ENCODE peak calls at places on chromosomes 16 and 17, in seven cellular contexts. One of them, this sample, is unnamed.

GRCh38 chr17:15265131-15265530 is at the start of gene PMP22:
- DNase-seq in fibroblast of lung: no peak
- DNase-seq in heart right ventricle: peak; percentile 70
- DNase-seq in K562: no peak
- DNase-seq in lung: no peak
- DNase-seq in uterus: peak; percentile 52
- DNase-seq in IMR-90: no peak
- DNase-seq in this sample: peak; percentile 46

GRCh38 chr16:28186752-28187151 is 25.0 kb downstream of the XPO6 start:
- DNase-seq in fibroblast of lung: peak; percentile 49
- DNase-seq in heart right ventricle: no peak
- DNase-seq in K562: no peak
- DNase-seq in lung: no peak
- DNase-seq in uterus: no peak
- DNase-seq in IMR-90: peak; percentile 63
- DNase-seq in this sample: no peak

GRCh38 chr16:79188115-79188779 is 412.3 kb downstream of the MAF start:
- DNase-seq in fibroblast of lung: peak; percentile 2
- DNase-seq in heart right ventricle: no peak
- DNase-seq in K562: no peak
- DNase-seq in lung: no peak
- DNase-seq in uterus: no peak
- DNase-seq in IMR-90: no peak
- DNase-seq in this sample: no peak

GRCh38 chr17:8706431-8706830 is 38.2 kb downstream of the CCDC42 start:
- DNase-seq in fibroblast of lung: no peak
- DNase-seq in heart right ventricle: no peak
- DNase-seq in K562: no peak
- DNase-seq in lung: no peak
- DNase-seq in uterus: no peak
- DNase-seq in IMR-90: no peak
- DNase-seq in this sample: no peak

GRCh38 chr17:78278139-78278741 is 46.8 kb downstream of the TMEM235 start:
- DNase-seq in fibroblast of lung: no peak
- DNase-seq in heart right ventricle: no peak
- DNase-seq in K562: peak; percentile 55
- DNase-seq in lung: no peak
- DNase-seq in uterus: no peak
- DNase-seq in IMR-90: no peak
- DNase-seq in this sample: no peak

GRCh38 chr16:58020628-58021521 is 4.7 kb upstream of the MMP15 start:
- DNase-seq in fibroblast of lung: no peak
- DNase-seq in heart right ventricle: peak; percentile 75
- DNase-seq in K562: peak; percentile 46
- DNase-seq in lung: peak; percentile 65
- DNase-seq in uterus: peak; percentile 54
- DNase-seq in IMR-90: peak; percentile 43
- DNase-seq in this sample: peak; percentile 59

GRCh38 chr17:27631897-27632725 is 1.1 kb downstream of the LGALS9 start:
- DNase-seq in fibroblast of lung: no peak
- DNase-seq in heart right ventricle: no peak
- DNase-seq in K562: no peak
- DNase-seq in lung: no peak
- DNase-seq in uterus: no peak
- DNase-seq in IMR-90: no peak
- DNase-seq in this sample: no peak

GRCh38 chr17:82939213-82940030 is 99.6 kb upstream of the ZNF750 start:
- DNase-seq in fibroblast of lung: no peak
- DNase-seq in heart right ventricle: no peak
- DNase-seq in K562: no peak
- DNase-seq in lung: peak; percentile 61
- DNase-seq in uterus: peak; percentile 10
- DNase-seq in IMR-90: no peak
- DNase-seq in this sample: peak; percentile 10

GRCh38 chr17:59366040-59366757 is 34.7 kb downstream of the YPEL2 start:
- DNase-seq in fibroblast of lung: peak; percentile 71
- DNase-seq in heart right ventricle: no peak
- DNase-seq in K562: no peak
- DNase-seq in lung: no peak
- DNase-seq in uterus: no peak
- DNase-seq in IMR-90: no peak
- DNase-seq in this sample: no peak

GRCh38 chr17:390025-390424 is 37.4 kb upstream of the RPH3AL start:
- DNase-seq in fibroblast of lung: no peak
- DNase-seq in heart right ventricle: no peak
- DNase-seq in K562: no peak
- DNase-seq in lung: no peak
- DNase-seq in uterus: no peak
- DNase-seq in IMR-90: no peak
- DNase-seq in this sample: no peak

GRCh38 chr16:69077251-69077650 is 28.2 kb upstream of the HAS3 start:
- DNase-seq in fibroblast of lung: peak; percentile 84
- DNase-seq in heart right ventricle: no peak
- DNase-seq in K562: no peak
- DNase-seq in lung: no peak
- DNase-seq in uterus: no peak
- DNase-seq in IMR-90: peak; percentile 38
- DNase-seq in this sample: no peak

GRCh38 chr17:38605230-38605851 is 411 bp downstream of the SRCIN1 start:
- DNase-seq in fibroblast of lung: no peak
- DNase-seq in heart right ventricle: no peak
- DNase-seq in K562: no peak
- DNase-seq in lung: no peak
- DNase-seq in uterus: no peak
- DNase-seq in IMR-90: no peak
- DNase-seq in this sample: no peak

GRCh38 chr17:13070732-13071131 is 52.9 kb upstream of the ELAC2 start:
- DNase-seq in fibroblast of lung: no peak
- DNase-seq in heart right ventricle: no peak
- DNase-seq in K562: no peak
- DNase-seq in lung: no peak
- DNase-seq in uterus: no peak
- DNase-seq in IMR-90: no peak
- DNase-seq in this sample: no peak
- H3K27ac ChIP-seq in fibroblast of lung: no peak overlapping the region
- H3K27ac ChIP-seq in heart right ventricle: no peak overlapping the region
- H3K27ac ChIP-seq in K562: no peak overlapping the region
- H3K27ac ChIP-seq in lung: no peak overlapping the region
- H3K27ac ChIP-seq in uterus: no peak overlapping the region
- H3K27ac ChIP-seq in IMR-90: no peak overlapping the region
- H3K27ac ChIP-seq in this sample: no peak overlapping the region

DNA sequence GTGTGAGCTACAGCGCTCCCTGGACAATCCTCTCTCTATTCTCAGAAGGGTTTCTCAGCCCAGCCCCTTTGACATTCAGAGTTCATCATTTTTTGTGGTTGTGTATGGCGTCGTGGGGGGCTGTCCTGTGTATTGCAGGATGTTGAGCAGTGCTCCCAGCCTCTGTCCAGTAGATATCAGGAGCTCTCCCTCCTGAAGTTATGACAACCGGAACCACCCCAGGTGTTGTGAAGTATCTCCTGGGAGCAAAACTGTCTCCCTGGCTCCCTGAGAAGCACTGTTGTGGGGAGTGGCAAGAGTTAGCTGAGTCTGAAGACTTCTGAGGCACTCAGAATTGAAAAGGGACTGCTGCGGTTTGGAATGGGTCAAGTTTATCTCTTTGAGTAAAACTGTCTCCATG is 56.0 kb upstream of the MGAT5B start:
- DNase-seq in fibroblast of lung: no peak
- DNase-seq in heart right ventricle: no peak
- DNase-seq in K562: no peak
- DNase-seq in lung: no peak
- DNase-seq in uterus: no peak
- DNase-seq in IMR-90: no peak
- DNase-seq in this sample: no peak
- H3K4me1 ChIP-seq in fibroblast of lung: no peaks in the 10 kb centered on the region
- H3K4me1 ChIP-seq in heart right ventricle: no peaks in the 10 kb centered on the region
- H3K4me1 ChIP-seq in K562: peaks cover 5% of the 10 kb centered on the region
- H3K4me1 ChIP-seq in lung: no peaks in the 10 kb centered on the region
- H3K4me1 ChIP-seq in uterus: no peaks in the 10 kb centered on the region
- H3K4me1 ChIP-seq in IMR-90: no peaks in the 10 kb centered on the region
- H3K4me1 ChIP-seq in this sample: no peaks in the 10 kb centered on the region

GRCh38 chr17:74431568-74432483 is at the start of gene GPRC5C:
- DNase-seq in fibroblast of lung: peak; percentile 46
- DNase-seq in heart right ventricle: peak; percentile 83
- DNase-seq in K562: peak; percentile 56
- DNase-seq in lung: peak; percentile 83
- DNase-seq in uterus: peak; percentile 79
- DNase-seq in IMR-90: no peak
- DNase-seq in this sample: peak; percentile 79

GRCh38 chr17:74433421-74434121 is 1.7 kb downstream of the GPRC5C start:
- DNase-seq in fibroblast of lung: no peak
- DNase-seq in heart right ventricle: no peak
- DNase-seq in K562: peak; percentile 37
- DNase-seq in lung: no peak
- DNase-seq in uterus: no peak
- DNase-seq in IMR-90: no peak
- DNase-seq in this sample: no peak

GRCh38 chr17:74430385-74430705 is 1.5 kb upstream of the GPRC5C start:
- DNase-seq in fibroblast of lung: no peak
- DNase-seq in heart right ventricle: no peak
- DNase-seq in K562: no peak
- DNase-seq in lung: no peak
- DNase-seq in uterus: no peak
- DNase-seq in IMR-90: no peak
- DNase-seq in this sample: no peak

GRCh38 chr17:74430706-74431567 is 951 bp upstream of the GPRC5C start:
- DNase-seq in fibroblast of lung: peak; percentile 86
- DNase-seq in heart right ventricle: peak; percentile 86
- DNase-seq in K562: peak; percentile 63
- DNase-seq in lung: peak; percentile 86
- DNase-seq in uterus: peak; percentile 91
- DNase-seq in IMR-90: peak; percentile 4
- DNase-seq in this sample: peak; percentile 83

DNA sequence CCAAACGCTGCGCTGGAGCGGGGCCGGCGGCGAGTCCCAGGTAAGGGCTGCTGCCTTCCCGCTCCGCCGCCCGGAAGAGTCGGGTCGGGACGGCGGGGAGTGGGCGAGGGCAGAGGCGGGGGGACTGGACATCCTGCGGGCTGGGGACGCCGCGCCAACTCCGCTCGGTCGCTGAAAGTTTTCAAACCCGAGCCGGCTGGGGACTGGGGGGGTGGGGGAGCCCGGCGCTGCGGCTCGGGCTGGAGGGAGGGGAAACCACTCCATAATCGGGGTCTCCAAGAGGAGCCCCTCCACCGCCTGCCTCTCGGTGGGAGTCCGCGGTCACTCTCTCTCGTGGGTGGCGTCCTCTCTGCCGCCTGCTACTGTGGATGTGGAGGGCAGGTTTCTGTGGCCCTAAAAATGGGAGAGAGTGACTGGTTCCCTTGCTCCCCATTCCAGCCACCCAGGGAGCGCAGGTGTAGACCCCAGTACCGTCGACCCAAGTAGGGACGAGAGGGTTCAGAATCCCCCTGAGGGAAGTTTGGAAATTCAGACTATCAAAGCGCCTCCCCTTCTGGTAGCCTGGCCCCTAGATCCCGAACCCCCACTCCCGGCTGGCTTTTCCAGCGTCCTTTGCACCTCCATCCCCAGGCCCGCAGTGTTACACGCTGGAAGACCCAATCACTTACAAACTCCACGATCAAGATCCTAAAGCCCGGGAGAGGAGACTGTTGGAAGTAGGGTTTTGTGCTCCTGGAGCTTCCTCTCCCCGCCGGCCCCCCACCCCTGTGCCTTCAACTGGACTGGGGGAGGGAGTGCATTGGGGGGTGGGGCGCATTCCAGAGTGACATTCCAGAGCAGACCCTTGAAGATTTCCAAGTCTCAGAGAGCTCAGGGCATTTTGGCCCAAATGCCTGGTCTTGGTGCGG is 850 bp downstream of the GPRC5C start:
- DNase-seq in fibroblast of lung: no peak
- DNase-seq in heart right ventricle: no peak
- DNase-seq in K562: no peak
- DNase-seq in lung: no peak
- DNase-seq in uterus: no peak
- DNase-seq in IMR-90: no peak
- DNase-seq in this sample: no peak
- H3K27ac ChIP-seq in fibroblast of lung: no peak overlapping the region
- H3K27ac ChIP-seq in heart right ventricle: peak overlapping the region; percentile 83
- H3K27ac ChIP-seq in K562: no peak overlapping the region
- H3K27ac ChIP-seq in lung: no peak overlapping the region
- H3K27ac ChIP-seq in uterus: peak overlapping the region; percentile 83
- H3K27ac ChIP-seq in IMR-90: no peak overlapping the region
- H3K27ac ChIP-seq in this sample: peak overlapping the region; percentile 97

GRCh38 chr17:20262116-20262977 is 205.0 kb downstream of the LGALS9B start:
- DNase-seq in fibroblast of lung: peak; percentile 27
- DNase-seq in heart right ventricle: no peak
- DNase-seq in K562: no peak
- DNase-seq in lung: no peak
- DNase-seq in uterus: no peak
- DNase-seq in IMR-90: no peak
- DNase-seq in this sample: no peak

GRCh38 chr17:20267459-20267842 is 199.9 kb downstream of the LGALS9B start:
- DNase-seq in fibroblast of lung: peak; percentile 27
- DNase-seq in heart right ventricle: no peak
- DNase-seq in K562: no peak
- DNase-seq in lung: no peak
- DNase-seq in uterus: no peak
- DNase-seq in IMR-90: no peak
- DNase-seq in this sample: no peak

GRCh38 chr17:20266806-20267458 is 200.4 kb downstream of the LGALS9B start:
- DNase-seq in fibroblast of lung: peak; percentile 89
- DNase-seq in heart right ventricle: no peak
- DNase-seq in K562: peak; percentile 23
- DNase-seq in lung: no peak
- DNase-seq in uterus: no peak
- DNase-seq in IMR-90: peak; percentile 91
- DNase-seq in this sample: no peak

GRCh38 chr17:20263595-20263994 is 203.7 kb downstream of the LGALS9B start:
- DNase-seq in fibroblast of lung: peak; percentile 78
- DNase-seq in heart right ventricle: no peak
- DNase-seq in K562: no peak
- DNase-seq in lung: no peak
- DNase-seq in uterus: no peak
- DNase-seq in IMR-90: peak; percentile 61
- DNase-seq in this sample: no peak

GRCh38 chr17:20264996-20265395 is 202.3 kb downstream of the LGALS9B start:
- DNase-seq in fibroblast of lung: peak; percentile 8
- DNase-seq in heart right ventricle: no peak
- DNase-seq in K562: no peak
- DNase-seq in lung: no peak
- DNase-seq in uterus: no peak
- DNase-seq in IMR-90: no peak
- DNase-seq in this sample: no peak
- H3K4me1 ChIP-seq in fibroblast of lung: no peaks in the 10 kb centered on the region
- H3K4me1 ChIP-seq in heart right ventricle: peaks cover 3% of the 10 kb centered on the region
- H3K4me1 ChIP-seq in K562: peaks cover 4% of the 10 kb centered on the region
- H3K4me1 ChIP-seq in lung: peaks cover 3% of the 10 kb centered on the region
- H3K4me1 ChIP-seq in uterus: no peaks in the 10 kb centered on the region
- H3K4me1 ChIP-seq in IMR-90: peaks cover 15% of the 10 kb centered on the region
- H3K4me1 ChIP-seq in this sample: peaks cover 31% of the 10 kb centered on the region